ENCODE peak calls at places on chromosomes 12 and 14, in eight cellular contexts. One of them, this sample, is unnamed.

GRCh38 chr12:89610366-89610765 is 84.5 kb upstream of the POC1B start:
- DNase-seq in fibroblast of lung: no peak
- DNase-seq in sciatic nerve: no peak
- DNase-seq in T-helper 17 cell: no peak
- DNase-seq in endodermal cell: no peak
- DNase-seq in DND-41: no peak
- DNase-seq in NCI-H446 treated with DMSO at 0.1 percent for 48 hours: no peak
- DNase-seq in NCI-H774: no peak
- DNase-seq in this sample: no peak

GRCh38 chr12:39125580-39125979 is 220.2 kb upstream of the CPNE8 start:
- DNase-seq in fibroblast of lung: no peak
- DNase-seq in sciatic nerve: no peak
- DNase-seq in T-helper 17 cell: no peak
- DNase-seq in endodermal cell: no peak
- DNase-seq in DND-41: no peak
- DNase-seq in NCI-H446 treated with DMSO at 0.1 percent for 48 hours: no peak
- DNase-seq in NCI-H774: no peak
- DNase-seq in this sample: no peak

GRCh38 chr14:69299286-69300035 is 39.5 kb downstream of the GALNT16 start:
- DNase-seq in fibroblast of lung: no peak
- DNase-seq in sciatic nerve: peak; percentile 30
- DNase-seq in T-helper 17 cell: no peak
- DNase-seq in endodermal cell: peak; percentile 78
- DNase-seq in DND-41: no peak
- DNase-seq in NCI-H446 treated with DMSO at 0.1 percent for 48 hours: no peak
- DNase-seq in NCI-H774: no peak
- DNase-seq in this sample: no peak

GRCh38 chr14:71855399-71856036 is 76.7 kb upstream of the RGS6 start:
- DNase-seq in fibroblast of lung: peak; percentile 70
- DNase-seq in sciatic nerve: peak; percentile 84
- DNase-seq in T-helper 17 cell: no peak
- DNase-seq in endodermal cell: peak; percentile 92
- DNase-seq in DND-41: peak; percentile 72
- DNase-seq in NCI-H446 treated with DMSO at 0.1 percent for 48 hours: peak; percentile 50
- DNase-seq in NCI-H774: no peak
- DNase-seq in this sample: peak; percentile 87

GRCh38 chr12:82400819-82401218 is 42.5 kb downstream of the METTL25 start:
- DNase-seq in fibroblast of lung: no peak
- DNase-seq in sciatic nerve: no peak
- DNase-seq in T-helper 17 cell: no peak
- DNase-seq in endodermal cell: no peak
- DNase-seq in DND-41: no peak
- DNase-seq in NCI-H446 treated with DMSO at 0.1 percent for 48 hours: no peak
- DNase-seq in NCI-H774: no peak
- DNase-seq in this sample: no peak

GRCh38 chr12:54019924-54020586 is 8.2 kb upstream of the HOXC6 start:
- DNase-seq in fibroblast of lung: no peak
- DNase-seq in sciatic nerve: no peak
- DNase-seq in T-helper 17 cell: no peak
- DNase-seq in endodermal cell: peak; percentile 49
- DNase-seq in DND-41: no peak
- DNase-seq in NCI-H446 treated with DMSO at 0.1 percent for 48 hours: no peak
- DNase-seq in NCI-H774: no peak
- DNase-seq in this sample: no peak

GRCh38 chr12:25386823-25387134 is 136.1 kb upstream of the KRAS start:
- DNase-seq in fibroblast of lung: no peak
- DNase-seq in sciatic nerve: no peak
- DNase-seq in T-helper 17 cell: no peak
- DNase-seq in endodermal cell: no peak
- DNase-seq in DND-41: no peak
- DNase-seq in NCI-H446 treated with DMSO at 0.1 percent for 48 hours: no peak
- DNase-seq in NCI-H774: no peak
- DNase-seq in this sample: no peak

GRCh38 chr14:104423224-104423681 is 156.3 kb upstream of the C14orf180 start:
- DNase-seq in fibroblast of lung: no peak
- DNase-seq in sciatic nerve: no peak
- DNase-seq in T-helper 17 cell: no peak
- DNase-seq in endodermal cell: peak; percentile 37
- DNase-seq in DND-41: no peak
- DNase-seq in NCI-H446 treated with DMSO at 0.1 percent for 48 hours: peak; percentile 49
- DNase-seq in NCI-H774: no peak
- DNase-seq in this sample: no peak

GRCh38 chr12:85755760-85756159 is 80.4 kb downstream of the RASSF9 start:
- DNase-seq in fibroblast of lung: no peak
- DNase-seq in sciatic nerve: no peak
- DNase-seq in T-helper 17 cell: no peak
- DNase-seq in endodermal cell: no peak
- DNase-seq in DND-41: no peak
- DNase-seq in NCI-H446 treated with DMSO at 0.1 percent for 48 hours: no peak
- DNase-seq in NCI-H774: no peak
- DNase-seq in this sample: no peak

GRCh38 chr14:67457782-67458181 is 30.7 kb downstream of the TMEM229B start:
- DNase-seq in fibroblast of lung: no peak
- DNase-seq in sciatic nerve: no peak
- DNase-seq in T-helper 17 cell: no peak
- DNase-seq in endodermal cell: peak; percentile 90
- DNase-seq in DND-41: no peak
- DNase-seq in NCI-H446 treated with DMSO at 0.1 percent for 48 hours: no peak
- DNase-seq in NCI-H774: no peak
- DNase-seq in this sample: no peak

GRCh38 chr14:85247071-85247470 is 282.9 kb upstream of the FLRT2 start:
- DNase-seq in fibroblast of lung: no peak
- DNase-seq in sciatic nerve: no peak
- DNase-seq in T-helper 17 cell: no peak
- DNase-seq in endodermal cell: no peak
- DNase-seq in DND-41: no peak
- DNase-seq in NCI-H446 treated with DMSO at 0.1 percent for 48 hours: no peak
- DNase-seq in NCI-H774: no peak
- DNase-seq in this sample: no peak

GRCh38 chr12:123041811-123042655 is 61.6 kb downstream of the ARL6IP4 start:
- DNase-seq in fibroblast of lung: peak; percentile 94
- DNase-seq in sciatic nerve: no peak
- DNase-seq in T-helper 17 cell: no peak
- DNase-seq in endodermal cell: no peak
- DNase-seq in DND-41: no peak
- DNase-seq in NCI-H446 treated with DMSO at 0.1 percent for 48 hours: no peak
- DNase-seq in NCI-H774: no peak
- DNase-seq in this sample: no peak

GRCh38 chr12:53995311-53996187 is 4.4 kb upstream of the HOXC9 start:
- DNase-seq in fibroblast of lung: no peak
- DNase-seq in sciatic nerve: no peak
- DNase-seq in T-helper 17 cell: no peak
- DNase-seq in endodermal cell: peak; percentile 89
- DNase-seq in DND-41: no peak
- DNase-seq in NCI-H446 treated with DMSO at 0.1 percent for 48 hours: no peak
- DNase-seq in NCI-H774: peak; percentile 79
- DNase-seq in this sample: no peak

GRCh38 chr12:82873951-82874350 is 187.2 kb downstream of the TMTC2 start:
- DNase-seq in fibroblast of lung: peak; percentile 8
- DNase-seq in sciatic nerve: no peak
- DNase-seq in T-helper 17 cell: no peak
- DNase-seq in endodermal cell: no peak
- DNase-seq in DND-41: no peak
- DNase-seq in NCI-H446 treated with DMSO at 0.1 percent for 48 hours: peak; percentile 77
- DNase-seq in NCI-H774: no peak
- DNase-seq in this sample: no peak

GRCh38 chr12:12979731-12980259 is 20.3 kb downstream of the HEBP1 start:
- DNase-seq in fibroblast of lung: peak; percentile 95
- DNase-seq in sciatic nerve: no peak
- DNase-seq in T-helper 17 cell: no peak
- DNase-seq in endodermal cell: no peak
- DNase-seq in DND-41: no peak
- DNase-seq in NCI-H446 treated with DMSO at 0.1 percent for 48 hours: no peak
- DNase-seq in NCI-H774: no peak
- DNase-seq in this sample: no peak

GRCh38 chr12:58066296-58066695 is 124.9 kb downstream of the ATP23 start:
- DNase-seq in fibroblast of lung: no peak
- DNase-seq in sciatic nerve: no peak
- DNase-seq in T-helper 17 cell: no peak
- DNase-seq in endodermal cell: no peak
- DNase-seq in DND-41: no peak
- DNase-seq in NCI-H446 treated with DMSO at 0.1 percent for 48 hours: peak; percentile 52
- DNase-seq in NCI-H774: no peak
- DNase-seq in this sample: no peak

GRCh38 chr14:54566152-54566409 is 847 bp upstream of the SAMD4A start:
- DNase-seq in fibroblast of lung: no peak
- DNase-seq in sciatic nerve: no peak
- DNase-seq in T-helper 17 cell: no peak
- DNase-seq in endodermal cell: no peak
- DNase-seq in DND-41: no peak
- DNase-seq in NCI-H446 treated with DMSO at 0.1 percent for 48 hours: no peak
- DNase-seq in NCI-H774: no peak
- DNase-seq in this sample: no peak

GRCh38 chr12:66011731-66012130 is 118.8 kb downstream of the LLPH start:
- DNase-seq in fibroblast of lung: no peak
- DNase-seq in sciatic nerve: no peak
- DNase-seq in T-helper 17 cell: no peak
- DNase-seq in endodermal cell: no peak
- DNase-seq in DND-41: no peak
- DNase-seq in NCI-H446 treated with DMSO at 0.1 percent for 48 hours: no peak
- DNase-seq in NCI-H774: no peak
- DNase-seq in this sample: no peak

GRCh38 chr14:68687746-68688145 is 105.1 kb downstream of the ZFP36L1 start:
- DNase-seq in fibroblast of lung: peak; percentile 69
- DNase-seq in sciatic nerve: no peak
- DNase-seq in T-helper 17 cell: no peak
- DNase-seq in endodermal cell: no peak
- DNase-seq in DND-41: no peak
- DNase-seq in NCI-H446 treated with DMSO at 0.1 percent for 48 hours: no peak
- DNase-seq in NCI-H774: no peak
- DNase-seq in this sample: no peak

GRCh38 chr12:70648831-70649230 is 11.6 kb upstream of the PTPRB start:
- DNase-seq in fibroblast of lung: peak; percentile 67
- DNase-seq in sciatic nerve: no peak
- DNase-seq in T-helper 17 cell: no peak
- DNase-seq in endodermal cell: no peak
- DNase-seq in DND-41: no peak
- DNase-seq in NCI-H446 treated with DMSO at 0.1 percent for 48 hours: no peak
- DNase-seq in NCI-H774: no peak
- DNase-seq in this sample: no peak

GRCh38 chr12:131893605-131894312 is 663 bp upstream of the ULK1 start:
- DNase-seq in fibroblast of lung: no peak
- DNase-seq in sciatic nerve: no peak
- DNase-seq in T-helper 17 cell: no peak
- DNase-seq in endodermal cell: no peak
- DNase-seq in DND-41: no peak
- DNase-seq in NCI-H446 treated with DMSO at 0.1 percent for 48 hours: no peak
- DNase-seq in NCI-H774: no peak
- DNase-seq in this sample: no peak

GRCh38 chr12:26113194-26113654 is 11.6 kb downstream of the BHLHE41 start:
- DNase-seq in fibroblast of lung: no peak
- DNase-seq in sciatic nerve: no peak
- DNase-seq in T-helper 17 cell: no peak
- DNase-seq in endodermal cell: no peak
- DNase-seq in DND-41: no peak
- DNase-seq in NCI-H446 treated with DMSO at 0.1 percent for 48 hours: no peak
- DNase-seq in NCI-H774: peak; percentile 75
- DNase-seq in this sample: no peak

GRCh38 chr14:63852271-63852816 is 460 bp upstream of the SYNE2 start:
- DNase-seq in fibroblast of lung: peak; percentile 35
- DNase-seq in sciatic nerve: no peak
- DNase-seq in T-helper 17 cell: no peak
- DNase-seq in endodermal cell: no peak
- DNase-seq in DND-41: no peak
- DNase-seq in NCI-H446 treated with DMSO at 0.1 percent for 48 hours: no peak
- DNase-seq in NCI-H774: no peak
- DNase-seq in this sample: peak; percentile 52

GRCh38 chr14:32306549-32306948 is 22.5 kb upstream of the AKAP6 start:
- DNase-seq in fibroblast of lung: no peak
- DNase-seq in sciatic nerve: no peak
- DNase-seq in T-helper 17 cell: no peak
- DNase-seq in endodermal cell: no peak
- DNase-seq in DND-41: no peak
- DNase-seq in NCI-H446 treated with DMSO at 0.1 percent for 48 hours: peak; percentile 53
- DNase-seq in NCI-H774: no peak
- DNase-seq in this sample: no peak

GRCh38 chr14:51337520-51337919 is 97.5 kb downstream of the TMX1 start:
- DNase-seq in fibroblast of lung: no peak
- DNase-seq in sciatic nerve: no peak
- DNase-seq in T-helper 17 cell: no peak
- DNase-seq in endodermal cell: no peak
- DNase-seq in DND-41: no peak
- DNase-seq in NCI-H446 treated with DMSO at 0.1 percent for 48 hours: peak; percentile 97
- DNase-seq in NCI-H774: no peak
- DNase-seq in this sample: no peak

GRCh38 chr12:64746663-64747062 is 12.5 kb downstream of the GNS start:
- DNase-seq in fibroblast of lung: peak; percentile 42
- DNase-seq in sciatic nerve: no peak
- DNase-seq in T-helper 17 cell: no peak
- DNase-seq in endodermal cell: no peak
- DNase-seq in DND-41: no peak
- DNase-seq in NCI-H446 treated with DMSO at 0.1 percent for 48 hours: no peak
- DNase-seq in NCI-H774: no peak
- DNase-seq in this sample: no peak

GRCh38 chr12:49296034-49296835 is 1.3 kb downstream of the PRPH start:
- DNase-seq in fibroblast of lung: no peak
- DNase-seq in sciatic nerve: no peak
- DNase-seq in T-helper 17 cell: peak; percentile 50
- DNase-seq in endodermal cell: peak; percentile 94
- DNase-seq in DND-41: no peak
- DNase-seq in NCI-H446 treated with DMSO at 0.1 percent for 48 hours: no peak
- DNase-seq in NCI-H774: peak; percentile 53
- DNase-seq in this sample: peak; percentile 85

GRCh38 chr12:131597327-131597726 is 113.6 kb upstream of the SFSWAP start:
- DNase-seq in fibroblast of lung: no peak
- DNase-seq in sciatic nerve: no peak
- DNase-seq in T-helper 17 cell: no peak
- DNase-seq in endodermal cell: no peak
- DNase-seq in DND-41: no peak
- DNase-seq in NCI-H446 treated with DMSO at 0.1 percent for 48 hours: no peak
- DNase-seq in NCI-H774: no peak
- DNase-seq in this sample: no peak

GRCh38 chr12:132484891-132485441 is 5.0 kb upstream of the FBRSL1 start:
- DNase-seq in fibroblast of lung: no peak
- DNase-seq in sciatic nerve: no peak
- DNase-seq in T-helper 17 cell: no peak
- DNase-seq in endodermal cell: no peak
- DNase-seq in DND-41: no peak
- DNase-seq in NCI-H446 treated with DMSO at 0.1 percent for 48 hours: no peak
- DNase-seq in NCI-H774: no peak
- DNase-seq in this sample: no peak

GRCh38 chr12:11307143-11307542 is 3.1 kb downstream of the PRB4 start:
- DNase-seq in fibroblast of lung: no peak
- DNase-seq in sciatic nerve: no peak
- DNase-seq in T-helper 17 cell: no peak
- DNase-seq in endodermal cell: no peak
- DNase-seq in DND-41: no peak
- DNase-seq in NCI-H446 treated with DMSO at 0.1 percent for 48 hours: no peak
- DNase-seq in NCI-H774: no peak
- DNase-seq in this sample: no peak

GRCh38 chr12:19945559-19946485 is 422.5 kb upstream of the PDE3A start:
- DNase-seq in fibroblast of lung: peak; percentile 60
- DNase-seq in sciatic nerve: no peak
- DNase-seq in T-helper 17 cell: no peak
- DNase-seq in endodermal cell: no peak
- DNase-seq in DND-41: no peak
- DNase-seq in NCI-H446 treated with DMSO at 0.1 percent for 48 hours: peak; percentile 49
- DNase-seq in NCI-H774: no peak
- DNase-seq in this sample: no peak